ENCODE peak calls at places on chromosome 4, in six cellular contexts. P, Z, F, C, S and I are unnamed samples. For H4K20me1, the result is how much of the 10 kb centered on the place peaks cover.

GRCh38 chr4:53706422-53707032 is 115.2 kb upstream of the LNX1 start:
- DNase-seq in P (peak), Z (peak), F (peak), C (no peak), S (peak), I (peak)

GRCh38 chr4:144627663-144628076 is 18.3 kb upstream of the HHIP start:
- DNase-seq in P (no peak), Z (no peak), F (no peak), C (no peak), S (no peak), I (peak)

GRCh38 chr4:152063301-152064235 is 302.8 kb upstream of the GATB start:
- DNase-seq in P (peak), Z (no peak), F (peak), C (no peak), S (no peak), I (no peak)

GRCh38 chr4:23373269-23373668 is 516.6 kb downstream of the PPARGC1A start:
- DNase-seq in P (peak), Z (no peak), F (no peak), C (no peak), S (no peak), I (peak)

GRCh38 chr4:86891785-86892638 is at the start of gene C4orf36:
- DNase-seq in P (peak), Z (no peak), F (peak), C (peak), S (no peak), I (peak)

GRCh38 chr4:38598489-38598888 is 65.5 kb upstream of the KLF3 start:
- DNase-seq in P (no peak), Z (no peak), F (no peak), C (no peak), S (no peak), I (no peak)

GRCh38 chr4:124212835-124213640 is 499.5 kb downstream of the ANKRD50 start:
- DNase-seq in P (no peak), Z (no peak), F (no peak), C (no peak), S (no peak), I (peak)

GRCh38 chr4:75985116-75985515 is 5.6 kb downstream of the SDAD1 start:
- DNase-seq in P (no peak), Z (no peak), F (no peak), C (no peak), S (no peak), I (peak)

GRCh38 chr4:174401471-174402130 is 117.9 kb downstream of the CEP44 start:
- DNase-seq in P (no peak), Z (no peak), F (no peak), C (no peak), S (no peak), I (no peak)

GRCh38 chr4:107854326-107855030 is 29.7 kb downstream of the SGMS2 start:
- DNase-seq in P (no peak), Z (no peak), F (no peak), C (no peak), S (no peak), I (peak)

GRCh38 chr4:577499-578450 is 1.7 kb upstream of the TMEM271 start:
- DNase-seq in P (no peak), Z (no peak), F (peak), C (peak), S (peak), I (no peak)

GRCh38 chr4:147830987-147831386 is 99.1 kb downstream of the ARHGAP10 start:
- DNase-seq in P (no peak), Z (no peak), F (no peak), C (no peak), S (no peak), I (peak)

GRCh38 chr4:10203851-10204250 is 87.3 kb upstream of the WDR1 start:
- DNase-seq in P (peak), Z (no peak), F (no peak), C (no peak), S (no peak), I (no peak)

GRCh38 chr4:184165291-184165690 is 52.4 kb downstream of the ENPP6 start:
- DNase-seq in P (no peak), Z (no peak), F (no peak), C (no peak), S (no peak), I (peak)

GRCh38 chr4:84235545-84235944 is 263.5 kb downstream of the NKX6-1 start:
- DNase-seq in P (no peak), Z (peak), F (no peak), C (no peak), S (no peak), I (no peak)

GRCh38 chr4:1800805-1801204 is 7.7 kb downstream of the FGFR3 start:
- DNase-seq in P (no peak), Z (no peak), F (no peak), C (no peak), S (no peak), I (no peak)

GRCh38 chr4:1798530-1799363 is 5.7 kb downstream of the FGFR3 start:
- DNase-seq in P (no peak), Z (no peak), F (no peak), C (no peak), S (no peak), I (no peak)

GRCh38 chr4:1801286-1801958 is 8.3 kb downstream of the FGFR3 start:
- DNase-seq in P (no peak), Z (no peak), F (no peak), C (no peak), S (no peak), I (no peak)

GRCh38 chr4:1799364-1799996 is 6.4 kb downstream of the FGFR3 start:
- DNase-seq in P (no peak), Z (no peak), F (no peak), C (no peak), S (no peak), I (no peak)

GRCh38 chr4:1799997-1800375 is 6.9 kb downstream of the FGFR3 start:
- DNase-seq in P (no peak), Z (no peak), F (no peak), C (no peak), S (no peak), I (no peak)
- H4K20me1 ChIP-seq in P (under half), Z (under half), F (under half), C (under half), S (under half), I (under half)

GRCh38 chr4:126954537-126955291 is 678.0 kb upstream of the INTU start:
- DNase-seq in P (peak), Z (no peak), F (no peak), C (no peak), S (no peak), I (no peak)

GRCh38 chr4:126958482-126958881 is 674.3 kb upstream of the INTU start:
- DNase-seq in P (no peak), Z (no peak), F (no peak), C (no peak), S (no peak), I (no peak)

GRCh38 chr4:126957555-126958440 is 675.0 kb upstream of the INTU start:
- DNase-seq in P (peak), Z (no peak), F (no peak), C (no peak), S (no peak), I (peak)

GRCh38 chr4:126956192-126956897 is 676.4 kb upstream of the INTU start:
- DNase-seq in P (peak), Z (no peak), F (no peak), C (no peak), S (no peak), I (no peak)

GRCh38 chr4:126955292-126956191 is 677.2 kb upstream of the INTU start:
- DNase-seq in P (peak), Z (no peak), F (peak), C (no peak), S (no peak), I (no peak)
- TF ChIP-seq USF2 in P (peak), Z (no peak), F (no peak), C (no peak), S (no peak), I (no peak)

GRCh38 chr4:41204400-41204978 is 9.9 kb downstream of the APBB2 start:
- DNase-seq in P (no peak), Z (no peak), F (no peak), C (no peak), S (peak), I (peak)

GRCh38 chr4:41207330-41207831 is 7.0 kb downstream of the APBB2 start:
- DNase-seq in P (peak), Z (no peak), F (no peak), C (no peak), S (no peak), I (no peak)

GRCh38 chr4:41205130-41205529 is 9.2 kb downstream of the APBB2 start:
- DNase-seq in P (no peak), Z (no peak), F (no peak), C (no peak), S (no peak), I (no peak)

GRCh38 chr4:41203841-41204240 is 10.5 kb downstream of the APBB2 start:
- DNase-seq in P (no peak), Z (no peak), F (no peak), C (no peak), S (no peak), I (no peak)

GRCh38 chr4:41205854-41206460 is 8.4 kb downstream of the APBB2 start:
- DNase-seq in P (no peak), Z (no peak), F (no peak), C (no peak), S (no peak), I (peak)
- H4K20me1 ChIP-seq in P (under half), Z (under half), F (under half), C (under half), S (under half), I (under half)

GRCh38 chr4:109052699-109053656 is 249.5 kb downstream of the COL25A1 start:
- DNase-seq in P (peak), Z (no peak), F (no peak), C (no peak), S (no peak), I (no peak)
- TF ChIP-seq USF2 in P (no peak), Z (no peak), F (no peak), C (no peak), S (no peak), I (no peak)

GRCh38 chr4:48654015-48654664 is 125.9 kb downstream of the FRYL start:
- DNase-seq in P (no peak), Z (no peak), F (no peak), C (no peak), S (no peak), I (peak)

GRCh38 chr4:48649505-48649904 is 130.6 kb downstream of the FRYL start:
- DNase-seq in P (no peak), Z (no peak), F (no peak), C (no peak), S (no peak), I (no peak)

GRCh38 chr4:48653217-48654014 is 126.7 kb downstream of the FRYL start:
- DNase-seq in P (peak), Z (no peak), F (peak), C (no peak), S (no peak), I (peak)

DNA sequence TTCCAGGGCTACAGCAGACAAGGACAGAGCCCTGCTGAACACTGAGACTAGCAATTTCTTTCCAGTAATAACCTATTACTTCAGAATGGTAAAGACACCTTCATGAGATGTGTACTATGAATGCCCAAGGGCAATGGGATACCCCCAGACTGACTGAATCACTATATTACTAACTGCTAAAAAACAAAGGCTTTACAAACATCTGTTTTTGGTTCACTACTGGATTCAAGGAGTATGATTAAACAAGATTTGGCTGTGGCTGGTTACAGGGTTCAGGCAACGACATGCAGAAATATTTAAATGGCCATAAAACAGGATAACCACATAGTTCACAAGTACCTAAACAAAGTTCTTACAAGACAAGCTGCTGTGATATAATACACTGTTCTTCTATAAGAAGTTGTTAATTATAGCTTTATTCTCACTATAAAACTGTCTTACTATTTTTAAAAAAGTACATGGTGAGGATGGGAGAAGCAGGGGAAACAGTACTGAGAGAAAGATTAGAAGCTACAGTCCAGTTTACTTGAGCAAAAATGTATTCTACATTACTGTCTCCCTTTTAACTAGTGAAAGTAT is 128.1 kb downstream of the FRYL start:
- DNase-seq in P (no peak), Z (no peak), F (no peak), C (no peak), S (no peak), I (peak)
- H4K20me1 ChIP-seq in P (under half), Z (under half), F (under half), C (under half), S (under half), I (under half)

GRCh38 chr4:65498606-65499005 is 171.7 kb downstream of the EPHA5 start:
- DNase-seq in P (no peak), Z (no peak), F (no peak), C (no peak), S (no peak), I (no peak)

GRCh38 chr4:65508169-65508568 is 162.1 kb downstream of the EPHA5 start:
- DNase-seq in P (no peak), Z (no peak), F (no peak), C (no peak), S (no peak), I (peak)

GRCh38 chr4:65502151-65502691 is 168.1 kb downstream of the EPHA5 start:
- DNase-seq in P (no peak), Z (no peak), F (no peak), C (no peak), S (no peak), I (peak)
- TF ChIP-seq USF2 in P (no peak), Z (no peak), F (no peak), C (no peak), S (no peak), I (no peak)